ENCODE peak calls at places on chromosome 6, in eight cellular contexts. K, R, O, C, B, J, S and T are unnamed samples.

GRCh38 chr6:151121900-151122299 is 117.9 kb upstream of the AKAP12 start:
- DNase-seq in K (no peak), R (no peak), O (no peak), C (peak), B (no peak), J (no peak), S (no peak), T (no peak)

GRCh38 chr6:132007474-132008190 is 56.5 kb upstream of the CCN2 start:
- DNase-seq in K (peak), R (no peak), O (no peak), C (peak), B (peak), J (no peak), S (no peak), T (no peak)

GRCh38 chr6:109793015-109793414 is 101.9 kb downstream of the FIG4 start:
- DNase-seq in K (no peak), R (no peak), O (no peak), C (peak), B (no peak), J (no peak), S (peak), T (no peak)

GRCh38 chr6:28785962-28786679 is 137.7 kb downstream of the TRIM27 start:
- DNase-seq in K (no peak), R (no peak), O (no peak), C (no peak), B (no peak), J (no peak), S (no peak), T (no peak)

GRCh38 chr6:85449818-85450577 is at the start of gene NT5E:
- DNase-seq in K (peak), R (no peak), O (peak), C (peak), B (peak), J (no peak), S (peak), T (peak)

GRCh38 chr6:68834561-68834960 is 199.5 kb downstream of the ADGRB3 start:
- DNase-seq in K (no peak), R (no peak), O (no peak), C (peak), B (no peak), J (no peak), S (no peak), T (no peak)

GRCh38 chr6:149544646-149545257 is 1.1 kb downstream of the PPIL4 start:
- DNase-seq in K (no peak), R (no peak), O (no peak), C (no peak), B (no peak), J (no peak), S (no peak), T (no peak)

GRCh38 chr6:43271944-43272343 is 26.1 kb upstream of the SLC22A7 start:
- DNase-seq in K (no peak), R (no peak), O (no peak), C (no peak), B (no peak), J (no peak), S (no peak), T (no peak)

GRCh38 chr6:5778317-5778857 is 228.3 kb downstream of the NRN1 start:
- DNase-seq in K (no peak), R (no peak), O (no peak), C (no peak), B (no peak), J (no peak), S (no peak), T (no peak)

GRCh38 chr6:53325785-53326184 is 23.0 kb downstream of the ELOVL5 start:
- DNase-seq in K (no peak), R (no peak), O (no peak), C (peak), B (no peak), J (no peak), S (no peak), T (no peak)

GRCh38 chr6:107124934-107125348 is 9.6 kb upstream of the BEND3 start:
- DNase-seq in K (no peak), R (no peak), O (peak), C (no peak), B (no peak), J (no peak), S (no peak), T (no peak)

GRCh38 chr6:63904844-63905243 is 269.2 kb downstream of the PHF3 start:
- DNase-seq in K (peak), R (no peak), O (peak), C (peak), B (peak), J (no peak), S (peak), T (no peak)

GRCh38 chr6:11277275-11278206 is 45.1 kb upstream of the NEDD9 start:
- DNase-seq in K (peak), R (peak), O (no peak), C (peak), B (peak), J (no peak), S (peak), T (no peak)

GRCh38 chr6:12592634-12593033 is 123.9 kb upstream of the PHACTR1 start:
- DNase-seq in K (no peak), R (no peak), O (no peak), C (peak), B (no peak), J (no peak), S (no peak), T (no peak)

GRCh38 chr6:17831135-17831534 is 124.4 kb upstream of the NUP153 start:
- DNase-seq in K (peak), R (no peak), O (no peak), C (peak), B (peak), J (no peak), S (peak), T (no peak)

GRCh38 chr6:124027392-124027791 is 223.7 kb downstream of the NKAIN2 start:
- DNase-seq in K (no peak), R (no peak), O (no peak), C (no peak), B (no peak), J (no peak), S (no peak), T (no peak)

GRCh38 chr6:18126116-18126515 is 3.6 kb upstream of the NHLRC1 start:
- DNase-seq in K (peak), R (no peak), O (no peak), C (peak), B (peak), J (no peak), S (no peak), T (no peak)

GRCh38 chr6:1067346-1067745 is 244.6 kb upstream of the FOXQ1 start:
- DNase-seq in K (no peak), R (no peak), O (no peak), C (peak), B (no peak), J (no peak), S (no peak), T (no peak)

GRCh38 chr6:81763051-81763450 is 10.6 kb upstream of the TENT5A start:
- DNase-seq in K (no peak), R (no peak), O (no peak), C (no peak), B (no peak), J (no peak), S (no peak), T (no peak)

GRCh38 chr6:52108128-52108527 is 20.7 kb upstream of the PKHD1 start:
- DNase-seq in K (no peak), R (no peak), O (no peak), C (no peak), B (no peak), J (no peak), S (no peak), T (no peak)

GRCh38 chr6:2852921-2853322 is 11.3 kb upstream of the SERPINB1 start:
- DNase-seq in K (no peak), R (no peak), O (no peak), C (no peak), B (no peak), J (no peak), S (no peak), T (no peak)

GRCh38 chr6:31403283-31403989 is at the start of gene MICA:
- DNase-seq in K (peak), R (no peak), O (peak), C (peak), B (peak), J (peak), S (peak), T (peak)

GRCh38 chr6:44699082-44699481 is 311.6 kb downstream of the CDC5L start:
- DNase-seq in K (peak), R (no peak), O (no peak), C (no peak), B (no peak), J (no peak), S (no peak), T (no peak)

GRCh38 chr6:138430361-138431145 is 26.5 kb downstream of the HEBP2 start:
- DNase-seq in K (no peak), R (no peak), O (no peak), C (no peak), B (no peak), J (no peak), S (no peak), T (no peak)

GRCh38 chr6:81751388-81752083 is 945 bp downstream of the TENT5A start:
- DNase-seq in K (peak), R (no peak), O (no peak), C (peak), B (peak), J (peak), S (peak), T (no peak)

GRCh38 chr6:90610671-90611542 is 24.0 kb upstream of the MAP3K7 start:
- DNase-seq in K (peak), R (no peak), O (peak), C (peak), B (peak), J (no peak), S (peak), T (no peak)

GRCh38 chr6:12572884-12573824 is 143.4 kb upstream of the PHACTR1 start:
- DNase-seq in K (peak), R (peak), O (no peak), C (peak), B (peak), J (no peak), S (peak), T (no peak)

GRCh38 chr6:75279418-75279817 is 5.2 kb downstream of the TMEM30A start:
- DNase-seq in K (no peak), R (no peak), O (no peak), C (no peak), B (no peak), J (no peak), S (peak), T (no peak)
- H3K4me3 ChIP-seq in K (no peak), R (peak), O (no peak), C (peak), B (no peak), J (no peak), S (peak), T (no peak)

DNA sequence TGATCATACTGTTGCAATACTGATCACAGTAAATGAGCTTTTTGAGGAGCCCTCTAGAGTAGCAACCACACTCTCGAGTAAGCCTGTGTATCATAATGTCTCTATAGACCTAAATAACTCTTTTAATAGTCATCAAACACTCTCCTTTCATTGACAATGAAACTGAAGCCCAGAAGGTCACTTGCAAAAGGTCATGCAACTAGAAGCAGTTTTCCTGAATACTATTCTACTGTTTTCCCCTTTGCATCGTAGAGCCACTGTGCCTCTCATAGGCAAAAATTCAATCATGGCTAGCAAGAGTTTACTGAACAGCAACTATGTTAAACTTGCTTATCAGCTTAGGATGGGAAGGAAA is 105.3 kb downstream of the HIVEP2 start:
- DNase-seq in K (no peak), R (no peak), O (no peak), C (peak), B (no peak), J (no peak), S (peak), T (no peak)
- H3K4me3 ChIP-seq in K (no peak), R (peak), O (no peak), C (no peak), B (no peak), J (no peak), S (no peak), T (no peak)

GRCh38 chr6:21522773-21523490 is 70.6 kb upstream of the SOX4 start:
- DNase-seq in K (no peak), R (no peak), O (no peak), C (no peak), B (no peak), J (no peak), S (no peak), T (no peak)
- H3K4me3 ChIP-seq in K (no peak), R (no peak), O (no peak), C (no peak), B (no peak), J (no peak), S (no peak), T (no peak)

GRCh38 chr6:112881027-112881426 is 533.9 kb downstream of the RFPL4B start:
- DNase-seq in K (peak), R (no peak), O (no peak), C (peak), B (peak), J (no peak), S (no peak), T (no peak)
- H3K4me3 ChIP-seq in K (no peak), R (no peak), O (no peak), C (no peak), B (no peak), J (no peak), S (no peak), T (no peak)